ENCODE peak calls at places on chromosome 5, in ten cellular contexts. One of them, this sample, is unnamed.

GRCh38 chr5:10981927-10982326 is 220.9 kb upstream of the DAP start:
- DNase-seq in left ventricle myocardium superior: no peak
- DNase-seq in stimulated activated CD4-positive, alpha-beta T cell treated with anti-CD3 and anti-CD28 coated beads, Interleukin-12 subunit alpha, Interleukin-12 subunit beta, amount 100 ng/mL, for 4 hours: no peak
- DNase-seq in AG04449: no peak
- DNase-seq in cardiac muscle cell: no peak
- DNase-seq in A549: no peak
- DNase-seq in ACHN: no peak
- DNase-seq in activated T-helper 9 cell treated with anti-CD3 and anti-CD28 coated beads, Interleukin-2, amount 50 U/mL, for 16 hours: no peak
- DNase-seq in ELF-1: no peak
- DNase-seq in RWPE1: no peak
- DNase-seq in this sample: no peak

GRCh38 chr5:60738461-60738860 is 38.5 kb upstream of the DEPDC1B start:
- DNase-seq in stimulated activated CD4-positive, alpha-beta T cell treated with anti-CD3 and anti-CD28 coated beads, Interleukin-12 subunit alpha, Interleukin-12 subunit beta, amount 100 ng/mL, for 4 hours: no peak
- DNase-seq in ELF-1: no peak
- DNase-seq in left ventricle myocardium superior: no peak
- DNase-seq in A549: no peak
- DNase-seq in RWPE1: no peak
- DNase-seq in AG04449: no peak
- DNase-seq in ACHN: no peak
- DNase-seq in cardiac muscle cell: no peak
- DNase-seq in activated T-helper 9 cell treated with anti-CD3 and anti-CD28 coated beads, Interleukin-2, amount 50 U/mL, for 16 hours: no peak
- DNase-seq in this sample: no peak

GRCh38 chr5:79974896-79975295 is 16.2 kb downstream of the MTX3 start:
- DNase-seq in cardiac muscle cell: no peak
- DNase-seq in stimulated activated CD4-positive, alpha-beta T cell treated with anti-CD3 and anti-CD28 coated beads, Interleukin-12 subunit alpha, Interleukin-12 subunit beta, amount 100 ng/mL, for 4 hours: no peak
- DNase-seq in left ventricle myocardium superior: no peak
- DNase-seq in RWPE1: peak; percentile 73
- DNase-seq in A549: no peak
- DNase-seq in ELF-1: peak; percentile 27
- DNase-seq in activated T-helper 9 cell treated with anti-CD3 and anti-CD28 coated beads, Interleukin-2, amount 50 U/mL, for 16 hours: no peak
- DNase-seq in ACHN: peak; percentile 46
- DNase-seq in AG04449: no peak
- DNase-seq in this sample: no peak

GRCh38 chr5:106488407-106488806 is 1182.3 kb downstream of the EFNA5 start:
- DNase-seq in AG04449: no peak
- DNase-seq in ELF-1: no peak
- DNase-seq in RWPE1: no peak
- DNase-seq in left ventricle myocardium superior: no peak
- DNase-seq in cardiac muscle cell: no peak
- DNase-seq in A549: no peak
- DNase-seq in stimulated activated CD4-positive, alpha-beta T cell treated with anti-CD3 and anti-CD28 coated beads, Interleukin-12 subunit alpha, Interleukin-12 subunit beta, amount 100 ng/mL, for 4 hours: no peak
- DNase-seq in ACHN: no peak
- DNase-seq in activated T-helper 9 cell treated with anti-CD3 and anti-CD28 coated beads, Interleukin-2, amount 50 U/mL, for 16 hours: no peak
- DNase-seq in this sample: no peak

GRCh38 chr5:9456435-9457042 is 89.3 kb downstream of the SEMA5A start:
- DNase-seq in RWPE1: no peak
- DNase-seq in ACHN: no peak
- DNase-seq in ELF-1: peak; percentile 32
- DNase-seq in AG04449: peak; percentile 31
- DNase-seq in A549: no peak
- DNase-seq in activated T-helper 9 cell treated with anti-CD3 and anti-CD28 coated beads, Interleukin-2, amount 50 U/mL, for 16 hours: no peak
- DNase-seq in stimulated activated CD4-positive, alpha-beta T cell treated with anti-CD3 and anti-CD28 coated beads, Interleukin-12 subunit alpha, Interleukin-12 subunit beta, amount 100 ng/mL, for 4 hours: no peak
- DNase-seq in cardiac muscle cell: no peak
- DNase-seq in left ventricle myocardium superior: no peak
- DNase-seq in this sample: no peak

GRCh38 chr5:135468541-135468940 is 16.4 kb upstream of the TIFAB start:
- DNase-seq in left ventricle myocardium superior: no peak
- DNase-seq in AG04449: no peak
- DNase-seq in ACHN: no peak
- DNase-seq in activated T-helper 9 cell treated with anti-CD3 and anti-CD28 coated beads, Interleukin-2, amount 50 U/mL, for 16 hours: no peak
- DNase-seq in RWPE1: no peak
- DNase-seq in A549: no peak
- DNase-seq in ELF-1: no peak
- DNase-seq in stimulated activated CD4-positive, alpha-beta T cell treated with anti-CD3 and anti-CD28 coated beads, Interleukin-12 subunit alpha, Interleukin-12 subunit beta, amount 100 ng/mL, for 4 hours: no peak
- DNase-seq in cardiac muscle cell: no peak
- DNase-seq in this sample: no peak

GRCh38 chr5:305459-305858 is 16.1 kb upstream of the AHRR start:
- DNase-seq in cardiac muscle cell: no peak
- DNase-seq in stimulated activated CD4-positive, alpha-beta T cell treated with anti-CD3 and anti-CD28 coated beads, Interleukin-12 subunit alpha, Interleukin-12 subunit beta, amount 100 ng/mL, for 4 hours: no peak
- DNase-seq in AG04449: no peak
- DNase-seq in A549: no peak
- DNase-seq in activated T-helper 9 cell treated with anti-CD3 and anti-CD28 coated beads, Interleukin-2, amount 50 U/mL, for 16 hours: no peak
- DNase-seq in ELF-1: no peak
- DNase-seq in ACHN: no peak
- DNase-seq in RWPE1: no peak
- DNase-seq in left ventricle myocardium superior: no peak
- DNase-seq in this sample: no peak

GRCh38 chr5:123278284-123278683 is 144.9 kb downstream of the CEP120 start:
- DNase-seq in RWPE1: no peak
- DNase-seq in ACHN: no peak
- DNase-seq in AG04449: no peak
- DNase-seq in ELF-1: no peak
- DNase-seq in A549: no peak
- DNase-seq in activated T-helper 9 cell treated with anti-CD3 and anti-CD28 coated beads, Interleukin-2, amount 50 U/mL, for 16 hours: no peak
- DNase-seq in cardiac muscle cell: no peak
- DNase-seq in left ventricle myocardium superior: no peak
- DNase-seq in stimulated activated CD4-positive, alpha-beta T cell treated with anti-CD3 and anti-CD28 coated beads, Interleukin-12 subunit alpha, Interleukin-12 subunit beta, amount 100 ng/mL, for 4 hours: no peak
- DNase-seq in this sample: no peak

GRCh38 chr5:148993283-148993936 is 69.5 kb downstream of the SH3TC2 start:
- DNase-seq in activated T-helper 9 cell treated with anti-CD3 and anti-CD28 coated beads, Interleukin-2, amount 50 U/mL, for 16 hours: no peak
- DNase-seq in left ventricle myocardium superior: no peak
- DNase-seq in ACHN: peak; percentile 88
- DNase-seq in A549: no peak
- DNase-seq in AG04449: no peak
- DNase-seq in stimulated activated CD4-positive, alpha-beta T cell treated with anti-CD3 and anti-CD28 coated beads, Interleukin-12 subunit alpha, Interleukin-12 subunit beta, amount 100 ng/mL, for 4 hours: no peak
- DNase-seq in RWPE1: no peak
- DNase-seq in ELF-1: no peak
- DNase-seq in cardiac muscle cell: no peak
- DNase-seq in this sample: no peak

GRCh38 chr5:67578011-67578410 is 381.4 kb upstream of the CD180 start:
- DNase-seq in activated T-helper 9 cell treated with anti-CD3 and anti-CD28 coated beads, Interleukin-2, amount 50 U/mL, for 16 hours: no peak
- DNase-seq in ELF-1: no peak
- DNase-seq in cardiac muscle cell: no peak
- DNase-seq in stimulated activated CD4-positive, alpha-beta T cell treated with anti-CD3 and anti-CD28 coated beads, Interleukin-12 subunit alpha, Interleukin-12 subunit beta, amount 100 ng/mL, for 4 hours: no peak
- DNase-seq in RWPE1: no peak
- DNase-seq in AG04449: no peak
- DNase-seq in left ventricle myocardium superior: no peak
- DNase-seq in ACHN: no peak
- DNase-seq in A549: no peak
- DNase-seq in this sample: no peak

GRCh38 chr5:158058208-158058607 is 199.3 kb upstream of the CLINT1 start:
- DNase-seq in RWPE1: peak; percentile 74
- DNase-seq in activated T-helper 9 cell treated with anti-CD3 and anti-CD28 coated beads, Interleukin-2, amount 50 U/mL, for 16 hours: no peak
- DNase-seq in stimulated activated CD4-positive, alpha-beta T cell treated with anti-CD3 and anti-CD28 coated beads, Interleukin-12 subunit alpha, Interleukin-12 subunit beta, amount 100 ng/mL, for 4 hours: no peak
- DNase-seq in ACHN: no peak
- DNase-seq in left ventricle myocardium superior: no peak
- DNase-seq in cardiac muscle cell: no peak
- DNase-seq in ELF-1: no peak
- DNase-seq in A549: no peak
- DNase-seq in AG04449: no peak
- DNase-seq in this sample: no peak

GRCh38 chr5:43312076-43312620 is 1.1 kb downstream of the HMGCS1 start:
- DNase-seq in ELF-1: peak; percentile 15
- DNase-seq in left ventricle myocardium superior: no peak
- DNase-seq in ACHN: no peak
- DNase-seq in RWPE1: no peak
- DNase-seq in stimulated activated CD4-positive, alpha-beta T cell treated with anti-CD3 and anti-CD28 coated beads, Interleukin-12 subunit alpha, Interleukin-12 subunit beta, amount 100 ng/mL, for 4 hours: no peak
- DNase-seq in activated T-helper 9 cell treated with anti-CD3 and anti-CD28 coated beads, Interleukin-2, amount 50 U/mL, for 16 hours: no peak
- DNase-seq in A549: no peak
- DNase-seq in AG04449: no peak
- DNase-seq in cardiac muscle cell: no peak
- DNase-seq in this sample: no peak

GRCh38 chr5:157816682-157817268 is 42.2 kb downstream of the CLINT1 start:
- DNase-seq in stimulated activated CD4-positive, alpha-beta T cell treated with anti-CD3 and anti-CD28 coated beads, Interleukin-12 subunit alpha, Interleukin-12 subunit beta, amount 100 ng/mL, for 4 hours: no peak
- DNase-seq in cardiac muscle cell: peak; percentile 10
- DNase-seq in activated T-helper 9 cell treated with anti-CD3 and anti-CD28 coated beads, Interleukin-2, amount 50 U/mL, for 16 hours: no peak
- DNase-seq in A549: peak; percentile 18
- DNase-seq in left ventricle myocardium superior: no peak
- DNase-seq in ACHN: peak; percentile 20
- DNase-seq in ELF-1: no peak
- DNase-seq in RWPE1: peak; percentile 21
- DNase-seq in AG04449: no peak
- DNase-seq in this sample: no peak

GRCh38 chr5:61306531-61307195 is 25.4 kb upstream of the ZSWIM6 start:
- DNase-seq in activated T-helper 9 cell treated with anti-CD3 and anti-CD28 coated beads, Interleukin-2, amount 50 U/mL, for 16 hours: no peak
- DNase-seq in A549: peak; percentile 77
- DNase-seq in stimulated activated CD4-positive, alpha-beta T cell treated with anti-CD3 and anti-CD28 coated beads, Interleukin-12 subunit alpha, Interleukin-12 subunit beta, amount 100 ng/mL, for 4 hours: no peak
- DNase-seq in ELF-1: no peak
- DNase-seq in RWPE1: no peak
- DNase-seq in cardiac muscle cell: no peak
- DNase-seq in ACHN: peak; percentile 81
- DNase-seq in left ventricle myocardium superior: no peak
- DNase-seq in AG04449: no peak
- DNase-seq in this sample: no peak

GRCh38 chr5:39370555-39371366 is 6.5 kb upstream of the C9 start:
- DNase-seq in stimulated activated CD4-positive, alpha-beta T cell treated with anti-CD3 and anti-CD28 coated beads, Interleukin-12 subunit alpha, Interleukin-12 subunit beta, amount 100 ng/mL, for 4 hours: no peak
- DNase-seq in ELF-1: no peak
- DNase-seq in AG04449: no peak
- DNase-seq in cardiac muscle cell: no peak
- DNase-seq in A549: no peak
- DNase-seq in activated T-helper 9 cell treated with anti-CD3 and anti-CD28 coated beads, Interleukin-2, amount 50 U/mL, for 16 hours: no peak
- DNase-seq in ACHN: no peak
- DNase-seq in left ventricle myocardium superior: no peak
- DNase-seq in RWPE1: no peak
- DNase-seq in this sample: no peak

GRCh38 chr5:34415559-34416198 is 240.4 kb upstream of the RAI14 start:
- DNase-seq in ELF-1: no peak
- DNase-seq in activated T-helper 9 cell treated with anti-CD3 and anti-CD28 coated beads, Interleukin-2, amount 50 U/mL, for 16 hours: no peak
- DNase-seq in cardiac muscle cell: no peak
- DNase-seq in AG04449: no peak
- DNase-seq in stimulated activated CD4-positive, alpha-beta T cell treated with anti-CD3 and anti-CD28 coated beads, Interleukin-12 subunit alpha, Interleukin-12 subunit beta, amount 100 ng/mL, for 4 hours: no peak
- DNase-seq in A549: no peak
- DNase-seq in left ventricle myocardium superior: no peak
- DNase-seq in RWPE1: no peak
- DNase-seq in ACHN: no peak
- DNase-seq in this sample: no peak

GRCh38 chr5:173753307-173754168 is 134.6 kb upstream of the CPEB4 start:
- DNase-seq in RWPE1: no peak
- DNase-seq in stimulated activated CD4-positive, alpha-beta T cell treated with anti-CD3 and anti-CD28 coated beads, Interleukin-12 subunit alpha, Interleukin-12 subunit beta, amount 100 ng/mL, for 4 hours: no peak
- DNase-seq in cardiac muscle cell: peak; percentile 92
- DNase-seq in AG04449: peak; percentile 9
- DNase-seq in ACHN: no peak
- DNase-seq in A549: no peak
- DNase-seq in activated T-helper 9 cell treated with anti-CD3 and anti-CD28 coated beads, Interleukin-2, amount 50 U/mL, for 16 hours: no peak
- DNase-seq in ELF-1: peak; percentile 96
- DNase-seq in left ventricle myocardium superior: peak; percentile 72
- DNase-seq in this sample: peak; percentile 85

GRCh38 chr5:16934123-16934522 is 2.0 kb downstream of the MYO10 start:
- DNase-seq in RWPE1: peak; percentile 84
- DNase-seq in activated T-helper 9 cell treated with anti-CD3 and anti-CD28 coated beads, Interleukin-2, amount 50 U/mL, for 16 hours: no peak
- DNase-seq in stimulated activated CD4-positive, alpha-beta T cell treated with anti-CD3 and anti-CD28 coated beads, Interleukin-12 subunit alpha, Interleukin-12 subunit beta, amount 100 ng/mL, for 4 hours: peak; percentile 16
- DNase-seq in ELF-1: peak; percentile 84
- DNase-seq in cardiac muscle cell: peak; percentile 77
- DNase-seq in AG04449: no peak
- DNase-seq in ACHN: peak; percentile 72
- DNase-seq in left ventricle myocardium superior: peak; percentile 56
- DNase-seq in A549: peak; percentile 80
- DNase-seq in this sample: peak; percentile 73

GRCh38 chr5:93831449-93831848 is 90.0 kb upstream of the POU5F2 start:
- DNase-seq in activated T-helper 9 cell treated with anti-CD3 and anti-CD28 coated beads, Interleukin-2, amount 50 U/mL, for 16 hours: no peak
- DNase-seq in AG04449: peak; percentile 71
- DNase-seq in A549: peak; percentile 38
- DNase-seq in cardiac muscle cell: no peak
- DNase-seq in ELF-1: no peak
- DNase-seq in RWPE1: peak; percentile 80
- DNase-seq in stimulated activated CD4-positive, alpha-beta T cell treated with anti-CD3 and anti-CD28 coated beads, Interleukin-12 subunit alpha, Interleukin-12 subunit beta, amount 100 ng/mL, for 4 hours: no peak
- DNase-seq in left ventricle myocardium superior: no peak
- DNase-seq in ACHN: peak; percentile 1
- DNase-seq in this sample: no peak

GRCh38 chr5:28473531-28474107 is 1435.2 kb upstream of the CDH9 start:
- DNase-seq in cardiac muscle cell: peak; percentile 8
- DNase-seq in A549: peak; percentile 34
- DNase-seq in ACHN: no peak
- DNase-seq in activated T-helper 9 cell treated with anti-CD3 and anti-CD28 coated beads, Interleukin-2, amount 50 U/mL, for 16 hours: no peak
- DNase-seq in ELF-1: no peak
- DNase-seq in RWPE1: peak; percentile 6
- DNase-seq in AG04449: no peak
- DNase-seq in stimulated activated CD4-positive, alpha-beta T cell treated with anti-CD3 and anti-CD28 coated beads, Interleukin-12 subunit alpha, Interleukin-12 subunit beta, amount 100 ng/mL, for 4 hours: no peak
- DNase-seq in left ventricle myocardium superior: no peak
- DNase-seq in this sample: no peak

GRCh38 chr5:55406292-55406691 is 98.5 kb downstream of the MTREX start:
- DNase-seq in AG04449: no peak
- DNase-seq in cardiac muscle cell: no peak
- DNase-seq in ACHN: no peak
- DNase-seq in stimulated activated CD4-positive, alpha-beta T cell treated with anti-CD3 and anti-CD28 coated beads, Interleukin-12 subunit alpha, Interleukin-12 subunit beta, amount 100 ng/mL, for 4 hours: no peak
- DNase-seq in left ventricle myocardium superior: no peak
- DNase-seq in activated T-helper 9 cell treated with anti-CD3 and anti-CD28 coated beads, Interleukin-2, amount 50 U/mL, for 16 hours: no peak
- DNase-seq in RWPE1: no peak
- DNase-seq in A549: no peak
- DNase-seq in ELF-1: no peak
- DNase-seq in this sample: no peak

GRCh38 chr5:155087036-155087435 is 73.5 kb downstream of the KIF4B start:
- DNase-seq in AG04449: peak; percentile 12
- DNase-seq in cardiac muscle cell: no peak
- DNase-seq in left ventricle myocardium superior: no peak
- DNase-seq in RWPE1: peak; percentile 38
- DNase-seq in ELF-1: peak; percentile 59
- DNase-seq in activated T-helper 9 cell treated with anti-CD3 and anti-CD28 coated beads, Interleukin-2, amount 50 U/mL, for 16 hours: no peak
- DNase-seq in stimulated activated CD4-positive, alpha-beta T cell treated with anti-CD3 and anti-CD28 coated beads, Interleukin-12 subunit alpha, Interleukin-12 subunit beta, amount 100 ng/mL, for 4 hours: no peak
- DNase-seq in ACHN: no peak
- DNase-seq in A549: no peak
- DNase-seq in this sample: no peak

GRCh38 chr5:96426831-96427230 is 6.2 kb downstream of the PCSK1 start:
- DNase-seq in left ventricle myocardium superior: no peak
- DNase-seq in RWPE1: no peak
- DNase-seq in cardiac muscle cell: no peak
- DNase-seq in AG04449: no peak
- DNase-seq in activated T-helper 9 cell treated with anti-CD3 and anti-CD28 coated beads, Interleukin-2, amount 50 U/mL, for 16 hours: no peak
- DNase-seq in ELF-1: no peak
- DNase-seq in A549: no peak
- DNase-seq in stimulated activated CD4-positive, alpha-beta T cell treated with anti-CD3 and anti-CD28 coated beads, Interleukin-12 subunit alpha, Interleukin-12 subunit beta, amount 100 ng/mL, for 4 hours: no peak
- DNase-seq in ACHN: no peak
- DNase-seq in this sample: no peak

GRCh38 chr5:106380736-106381135 is 1290.0 kb downstream of the EFNA5 start:
- DNase-seq in activated T-helper 9 cell treated with anti-CD3 and anti-CD28 coated beads, Interleukin-2, amount 50 U/mL, for 16 hours: no peak
- DNase-seq in left ventricle myocardium superior: no peak
- DNase-seq in A549: no peak
- DNase-seq in ELF-1: no peak
- DNase-seq in AG04449: no peak
- DNase-seq in RWPE1: peak; percentile 19
- DNase-seq in stimulated activated CD4-positive, alpha-beta T cell treated with anti-CD3 and anti-CD28 coated beads, Interleukin-12 subunit alpha, Interleukin-12 subunit beta, amount 100 ng/mL, for 4 hours: no peak
- DNase-seq in cardiac muscle cell: no peak
- DNase-seq in ACHN: no peak
- DNase-seq in this sample: no peak

GRCh38 chr5:66621146-66621545 is 25.0 kb downstream of the MAST4 start:
- DNase-seq in cardiac muscle cell: no peak
- DNase-seq in RWPE1: no peak
- DNase-seq in left ventricle myocardium superior: no peak
- DNase-seq in ELF-1: no peak
- DNase-seq in A549: no peak
- DNase-seq in stimulated activated CD4-positive, alpha-beta T cell treated with anti-CD3 and anti-CD28 coated beads, Interleukin-12 subunit alpha, Interleukin-12 subunit beta, amount 100 ng/mL, for 4 hours: no peak
- DNase-seq in ACHN: no peak
- DNase-seq in AG04449: no peak
- DNase-seq in activated T-helper 9 cell treated with anti-CD3 and anti-CD28 coated beads, Interleukin-2, amount 50 U/mL, for 16 hours: no peak
- DNase-seq in this sample: no peak

GRCh38 chr5:143403607-143404415 is at the start of gene NR3C1:
- DNase-seq in stimulated activated CD4-positive, alpha-beta T cell treated with anti-CD3 and anti-CD28 coated beads, Interleukin-12 subunit alpha, Interleukin-12 subunit beta, amount 100 ng/mL, for 4 hours: peak; percentile 81
- DNase-seq in activated T-helper 9 cell treated with anti-CD3 and anti-CD28 coated beads, Interleukin-2, amount 50 U/mL, for 16 hours: peak; percentile 82
- DNase-seq in left ventricle myocardium superior: peak; percentile 95
- DNase-seq in ELF-1: peak; percentile 57
- DNase-seq in A549: peak; percentile 87
- DNase-seq in ACHN: peak; percentile 77
- DNase-seq in AG04449: no peak
- DNase-seq in cardiac muscle cell: peak; percentile 76
- DNase-seq in RWPE1: peak; percentile 80
- DNase-seq in this sample: peak; percentile 38

GRCh38 chr5:92372766-92373165 is 989.6 kb upstream of the ARRDC3 start:
- DNase-seq in RWPE1: peak; percentile 6
- DNase-seq in ELF-1: no peak
- DNase-seq in stimulated activated CD4-positive, alpha-beta T cell treated with anti-CD3 and anti-CD28 coated beads, Interleukin-12 subunit alpha, Interleukin-12 subunit beta, amount 100 ng/mL, for 4 hours: no peak
- DNase-seq in A549: no peak
- DNase-seq in left ventricle myocardium superior: no peak
- DNase-seq in cardiac muscle cell: no peak
- DNase-seq in AG04449: no peak
- DNase-seq in ACHN: peak; percentile 73
- DNase-seq in activated T-helper 9 cell treated with anti-CD3 and anti-CD28 coated beads, Interleukin-2, amount 50 U/mL, for 16 hours: no peak
- DNase-seq in this sample: no peak

GRCh38 chr5:149641000-149641576 is 59.8 kb downstream of the ARHGEF37 start:
- DNase-seq in activated T-helper 9 cell treated with anti-CD3 and anti-CD28 coated beads, Interleukin-2, amount 50 U/mL, for 16 hours: no peak
- DNase-seq in left ventricle myocardium superior: no peak
- DNase-seq in cardiac muscle cell: no peak
- DNase-seq in AG04449: no peak
- DNase-seq in ACHN: no peak
- DNase-seq in ELF-1: no peak
- DNase-seq in stimulated activated CD4-positive, alpha-beta T cell treated with anti-CD3 and anti-CD28 coated beads, Interleukin-12 subunit alpha, Interleukin-12 subunit beta, amount 100 ng/mL, for 4 hours: no peak
- DNase-seq in RWPE1: no peak
- DNase-seq in A549: peak; percentile 33
- DNase-seq in this sample: no peak